ENCODE peak calls at places on chromosomes 12 and 14, in seven cellular contexts. C is body of pancreas, G is IMR-90, P is foreskin fibroblast, K is progenitor cell of endocrine pancreas, D is HFFc6, Q is AG09319. M is an unnamed sample.

GRCh38 chr12:39764944-39765560 is 145.4 kb upstream of the ABCD2 start:
- DNase-seq in Q (peak; percentile 19), C (no peak), P (peak; percentile 28), G (peak; percentile 58), D (peak; percentile 18), K (no peak), M (peak; percentile 75)

GRCh38 chr12:65647074-65647473 is 177.2 kb upstream of the HMGA2 start:
- DNase-seq in Q (no peak), K (no peak), P (no peak), D (no peak), G (no peak), C (no peak), M (no peak)

GRCh38 chr12:11981174-11981733 is 89.5 kb upstream of the BCL2L14 start:
- DNase-seq in K (no peak), D (no peak), Q (no peak), G (no peak), C (no peak), P (no peak), M (peak; percentile 15)

GRCh38 chr14:93946506-93947170 is 19.5 kb downstream of the FAM181A start:
- DNase-seq in C (no peak), K (no peak), P (no peak), Q (no peak), D (no peak), G (peak; percentile 28), M (peak; percentile 14)

GRCh38 chr14:70827366-70828151 is 18.2 kb upstream of the MAP3K9 start:
- DNase-seq in C (no peak), K (no peak), Q (no peak), G (no peak), P (no peak), D (peak; percentile 27), M (no peak)

GRCh38 chr14:22836301-22837058 is at the start of gene MMP14:
- DNase-seq in D (peak; percentile 79), P (peak; percentile 93), Q (peak; percentile 86), G (peak; percentile 89), K (peak; percentile 26), C (peak; percentile 71), M (peak; percentile 91)

GRCh38 chr14:72855913-72856312 is 38.0 kb downstream of the DPF3 start:
- DNase-seq in G (peak; percentile 44), K (no peak), P (peak; percentile 36), Q (peak; percentile 22), C (no peak), D (peak; percentile 41), M (peak; percentile 44)

GRCh38 chr12:26810330-26810729 is 22.7 kb downstream of the ITPR2 start:
- DNase-seq in C (peak; percentile 55), D (peak; percentile 23), K (no peak), P (peak; percentile 67), G (peak; percentile 87), Q (no peak), M (peak; percentile 85)

GRCh38 chr14:95652171-95652570 is 34.1 kb upstream of the TCL1B start:
- DNase-seq in D (no peak), Q (no peak), C (no peak), K (no peak), G (no peak), P (no peak), M (no peak)

GRCh38 chr12:40168868-40169267 is 55.9 kb upstream of the LRRK2 start:
- DNase-seq in P (no peak), Q (no peak), C (no peak), D (no peak), K (no peak), G (no peak), M (no peak)

GRCh38 chr12:34033628-34034296 is 11.5 kb downstream of the ALG10 start:
- DNase-seq in K (no peak), P (peak; percentile 8), Q (no peak), C (no peak), G (peak; percentile 42), D (peak; percentile 36), M (peak; percentile 53)

GRCh38 chr14:53217283-53217994 is 64.3 kb upstream of the DDHD1 start:
- DNase-seq in D (no peak), P (peak; percentile 23), Q (peak; percentile 4), K (peak; percentile 71), C (peak; percentile 79), G (peak; percentile 33), M (peak; percentile 56)

GRCh38 chr14:56126514-56126913 is 8.3 kb downstream of the PELI2 start:
- DNase-seq in Q (no peak), D (no peak), P (no peak), K (no peak), C (no peak), G (no peak), M (no peak)

GRCh38 chr14:43795600-43796228 is 711.4 kb downstream of the FSCB start:
- DNase-seq in K (no peak), P (no peak), C (no peak), G (peak; percentile 0), D (no peak), Q (no peak), M (peak; percentile 56)

GRCh38 chr12:96908170-96908675 is 1.2 kb downstream of the NEDD1 start:
- DNase-seq in P (no peak), K (no peak), D (no peak), C (no peak), G (no peak), Q (no peak), M (no peak)

GRCh38 chr14:57462551-57462950 is 31.1 kb downstream of the CCDC198 start:
- DNase-seq in P (no peak), K (no peak), D (no peak), G (no peak), C (no peak), Q (no peak), M (no peak)

GRCh38 chr14:90811641-90812040 is 4.6 kb downstream of the TTC7B start:
- DNase-seq in G (no peak), K (no peak), C (no peak), D (no peak), Q (no peak), P (no peak), M (no peak)

GRCh38 chr12:113467514-113468364 is 3.9 kb downstream of the LHX5 start:
- DNase-seq in P (no peak), C (no peak), G (no peak), D (no peak), Q (no peak), K (no peak), M (no peak)

GRCh38 chr12:113469224-113469652 is 2.4 kb downstream of the LHX5 start:
- DNase-seq in P (no peak), Q (no peak), K (no peak), C (no peak), G (no peak), D (no peak), M (no peak)

GRCh38 chr12:113469893-113470743 is 1.6 kb downstream of the LHX5 start:
- DNase-seq in K (no peak), Q (no peak), C (no peak), D (no peak), P (no peak), G (no peak), M (no peak)

GRCh38 chr12:113467154-113467513 is 4.5 kb downstream of the LHX5 start:
- DNase-seq in D (no peak), Q (no peak), K (no peak), C (no peak), G (no peak), P (no peak), M (no peak)

GRCh38 chr12:113468365-113469223 is 3.1 kb downstream of the LHX5 start:
- DNase-seq in C (no peak), D (no peak), K (no peak), Q (no peak), P (no peak), G (no peak), M (no peak)
- TF ChIP-seq CTCF in C (no peak), D (no peak), K (no peak), Q (no peak), P (no peak), G (no peak), M (no peak)

GRCh38 chr12:69388371-69388770 is 28.8 kb downstream of the YEATS4 start:
- DNase-seq in G (peak; percentile 81), C (no peak), Q (peak; percentile 47), P (peak; percentile 33), D (peak; percentile 68), K (no peak), M (peak; percentile 87)
- TF ChIP-seq CTCF in G (peak; percentile 88), C (peak; percentile 38), Q (peak; percentile 70), P (peak; percentile 56), D (peak; percentile 91), K (peak; percentile 55), M (peak; percentile 76)

DNA sequence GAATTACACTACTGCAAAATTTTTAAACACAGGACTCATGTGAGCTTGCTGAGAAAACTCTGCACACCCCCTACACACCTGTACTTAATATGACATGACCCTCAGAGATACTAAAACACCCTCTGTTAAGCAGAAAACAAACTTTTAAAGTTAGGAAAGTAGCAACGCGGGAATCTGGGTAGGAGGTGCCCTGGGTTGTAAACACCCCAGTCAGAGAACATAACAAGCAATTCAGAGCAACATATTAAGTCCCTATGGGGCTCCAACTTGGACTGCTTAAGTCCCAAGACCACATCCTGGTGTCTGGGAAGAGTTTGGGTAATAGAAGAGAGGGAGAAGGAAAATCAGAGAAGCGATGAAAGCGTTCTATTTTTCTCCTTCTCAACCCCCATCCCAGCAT is 1.2 kb downstream of the ATF7 start:
- DNase-seq in G (no peak), Q (no peak), C (no peak), D (no peak), P (no peak), K (no peak), M (no peak)
- TF ChIP-seq CTCF in G (no peak), Q (no peak), C (no peak), D (no peak), P (no peak), K (no peak), M (no peak)

GRCh38 chr12:168201-168600 is 45.8 kb downstream of the SLC6A12 start:
- DNase-seq in C (no peak), P (no peak), G (no peak), D (no peak), Q (no peak), K (no peak), M (no peak)

GRCh38 chr12:168763-169525 is 45.0 kb downstream of the SLC6A12 start:
- DNase-seq in D (no peak), K (no peak), Q (no peak), C (no peak), P (no peak), G (peak; percentile 37), M (peak; percentile 22)

GRCh38 chr12:171276-171675 is 42.7 kb downstream of the SLC6A12 start:
- DNase-seq in Q (no peak), C (no peak), G (no peak), P (no peak), D (no peak), K (no peak), M (no peak)

GRCh38 chr12:170361-171225 is 43.4 kb downstream of the SLC6A12 start:
- DNase-seq in P (no peak), K (no peak), C (no peak), G (no peak), Q (no peak), D (no peak), M (no peak)

DNA sequence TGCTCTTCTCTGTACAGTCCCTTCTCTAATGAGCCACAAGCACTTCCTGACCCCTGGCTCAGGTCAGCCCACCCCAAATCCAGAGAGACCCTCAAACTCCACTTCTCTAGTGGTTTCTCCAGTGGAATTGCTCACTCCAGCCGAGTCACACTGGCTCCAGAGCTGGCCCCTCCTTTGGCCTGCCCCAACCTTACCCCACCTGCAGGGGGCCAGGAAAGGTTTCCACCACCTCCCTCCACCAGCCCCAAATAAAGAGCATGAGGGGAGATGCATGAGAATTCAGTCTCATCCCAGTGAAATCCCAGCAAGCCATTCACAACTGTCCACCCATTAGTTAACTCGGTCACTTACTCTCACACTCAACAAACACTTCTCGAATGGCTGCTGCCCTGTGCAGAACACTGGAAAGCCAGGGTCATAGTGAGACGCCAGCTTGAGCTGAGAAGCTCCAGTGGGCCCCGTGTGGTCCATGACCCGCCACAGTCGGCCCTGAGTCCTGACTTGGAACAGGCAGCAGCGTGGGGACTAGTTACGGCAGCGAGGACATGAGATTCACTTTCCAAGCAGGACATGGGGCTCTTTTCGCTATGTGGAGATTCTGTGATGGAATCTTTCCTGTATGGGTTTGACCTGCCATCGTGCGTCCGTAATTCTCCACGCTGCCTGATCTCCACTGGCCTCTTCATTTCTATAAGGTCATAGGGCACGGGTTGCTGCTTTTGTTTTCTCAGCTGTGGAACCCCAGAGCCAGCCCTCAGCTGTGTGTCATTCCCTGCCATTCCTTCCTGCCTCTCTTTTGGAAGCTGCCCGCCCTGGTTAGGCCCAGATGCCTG is 44.2 kb downstream of the SLC6A12 start:
- DNase-seq in G (no peak), D (no peak), K (no peak), Q (no peak), P (no peak), C (no peak), M (no peak)
- TF ChIP-seq CTCF in G (peak; percentile 12), D (peak; percentile 64), K (peak; percentile 45), Q (no peak), P (peak; percentile 2), C (no peak), M (no peak)

M was measured in fibroblast of pulmonary artery.